ENCODE peak calls at places on chromosome 15, in seven cellular contexts. One of them, this sample, is unnamed.

GRCh38 chr15:66707310-66708160 is 5.5 kb downstream of the SMAD6 start:
- DNase-seq in choroid plexus epithelial cell: peak
- DNase-seq in cardiac muscle cell: peak
- DNase-seq in fibroblast of lung: peak
- DNase-seq in Karpas-422: no peak
- DNase-seq in breast epithelium: no peak
- DNase-seq in A549: peak
- DNase-seq in this sample: no peak

GRCh38 chr15:62107561-62108110 is 40.9 kb downstream of the C2CD4A start:
- DNase-seq in choroid plexus epithelial cell: peak
- DNase-seq in cardiac muscle cell: no peak
- DNase-seq in fibroblast of lung: peak
- DNase-seq in Karpas-422: no peak
- DNase-seq in breast epithelium: no peak
- DNase-seq in A549: peak
- DNase-seq in this sample: peak

GRCh38 chr15:39579487-39580116 is 1.3 kb upstream of the THBS1 start:
- DNase-seq in choroid plexus epithelial cell: peak
- DNase-seq in cardiac muscle cell: peak
- DNase-seq in fibroblast of lung: peak
- DNase-seq in Karpas-422: no peak
- DNase-seq in breast epithelium: peak
- DNase-seq in A549: peak
- DNase-seq in this sample: peak

GRCh38 chr15:80697316-80697715 is 2.2 kb downstream of the ABHD17C start:
- DNase-seq in choroid plexus epithelial cell: no peak
- DNase-seq in cardiac muscle cell: no peak
- DNase-seq in fibroblast of lung: no peak
- DNase-seq in Karpas-422: no peak
- DNase-seq in breast epithelium: no peak
- DNase-seq in A549: no peak
- DNase-seq in this sample: no peak

GRCh38 chr15:92807971-92808571 is 92.1 kb upstream of the CHD2 start:
- DNase-seq in choroid plexus epithelial cell: peak
- DNase-seq in cardiac muscle cell: no peak
- DNase-seq in fibroblast of lung: no peak
- DNase-seq in Karpas-422: peak
- DNase-seq in breast epithelium: no peak
- DNase-seq in A549: peak
- DNase-seq in this sample: peak

GRCh38 chr15:100335335-100335999 is 6.3 kb downstream of the ADAMTS17 start:
- DNase-seq in choroid plexus epithelial cell: no peak
- DNase-seq in cardiac muscle cell: no peak
- DNase-seq in fibroblast of lung: no peak
- DNase-seq in Karpas-422: no peak
- DNase-seq in breast epithelium: no peak
- DNase-seq in A549: no peak
- DNase-seq in this sample: no peak

GRCh38 chr15:83178869-83179325 is 28.7 kb downstream of the HDGFL3 start:
- DNase-seq in choroid plexus epithelial cell: no peak
- DNase-seq in cardiac muscle cell: peak
- DNase-seq in fibroblast of lung: no peak
- DNase-seq in Karpas-422: no peak
- DNase-seq in breast epithelium: no peak
- DNase-seq in A549: no peak
- DNase-seq in this sample: no peak

GRCh38 chr15:78315686-78316085 is 16.3 kb upstream of the SKIC8 start:
- DNase-seq in choroid plexus epithelial cell: peak
- DNase-seq in cardiac muscle cell: peak
- DNase-seq in fibroblast of lung: no peak
- DNase-seq in Karpas-422: peak
- DNase-seq in breast epithelium: no peak
- DNase-seq in A549: peak
- DNase-seq in this sample: no peak

GRCh38 chr15:67000896-67001295 is 64.5 kb upstream of the SMAD3 start:
- DNase-seq in choroid plexus epithelial cell: no peak
- DNase-seq in cardiac muscle cell: no peak
- DNase-seq in fibroblast of lung: no peak
- DNase-seq in Karpas-422: no peak
- DNase-seq in breast epithelium: no peak
- DNase-seq in A549: no peak
- DNase-seq in this sample: no peak

GRCh38 chr15:60760646-60761504 is 281.9 kb upstream of the ICE2 start:
- DNase-seq in choroid plexus epithelial cell: peak
- DNase-seq in cardiac muscle cell: no peak
- DNase-seq in fibroblast of lung: peak
- DNase-seq in Karpas-422: no peak
- DNase-seq in breast epithelium: no peak
- DNase-seq in A549: no peak
- DNase-seq in this sample: peak

GRCh38 chr15:51121631-51122225 is 27.0 kb upstream of the TNFAIP8L3 start:
- DNase-seq in choroid plexus epithelial cell: no peak
- DNase-seq in cardiac muscle cell: no peak
- DNase-seq in fibroblast of lung: peak
- DNase-seq in Karpas-422: no peak
- DNase-seq in breast epithelium: no peak
- DNase-seq in A549: no peak
- DNase-seq in this sample: no peak

GRCh38 chr15:44427756-44428724 is 611 bp downstream of the CTDSPL2 start:
- DNase-seq in choroid plexus epithelial cell: peak
- DNase-seq in cardiac muscle cell: peak
- DNase-seq in fibroblast of lung: peak
- DNase-seq in Karpas-422: peak
- DNase-seq in breast epithelium: no peak
- DNase-seq in A549: peak
- DNase-seq in this sample: peak

GRCh38 chr15:42730536-42730935 is 6.4 kb downstream of the CDAN1 start:
- DNase-seq in choroid plexus epithelial cell: no peak
- DNase-seq in cardiac muscle cell: no peak
- DNase-seq in fibroblast of lung: no peak
- DNase-seq in Karpas-422: no peak
- DNase-seq in breast epithelium: no peak
- DNase-seq in A549: no peak
- DNase-seq in this sample: no peak

GRCh38 chr15:48373855-48374421 is 42.7 kb downstream of the DUT start:
- DNase-seq in choroid plexus epithelial cell: peak
- DNase-seq in cardiac muscle cell: no peak
- DNase-seq in fibroblast of lung: peak
- DNase-seq in Karpas-422: no peak
- DNase-seq in breast epithelium: no peak
- DNase-seq in A549: peak
- DNase-seq in this sample: peak

GRCh38 chr15:25171111-25171811 is 216.5 kb downstream of the SNRPN start:
- DNase-seq in choroid plexus epithelial cell: no peak
- DNase-seq in cardiac muscle cell: no peak
- DNase-seq in fibroblast of lung: no peak
- DNase-seq in Karpas-422: no peak
- DNase-seq in breast epithelium: peak
- DNase-seq in A549: no peak
- DNase-seq in this sample: no peak

GRCh38 chr15:80268101-80268500 is 16.1 kb upstream of the CTXND1 start:
- DNase-seq in choroid plexus epithelial cell: no peak
- DNase-seq in cardiac muscle cell: no peak
- DNase-seq in fibroblast of lung: no peak
- DNase-seq in Karpas-422: no peak
- DNase-seq in breast epithelium: no peak
- DNase-seq in A549: no peak
- DNase-seq in this sample: no peak

GRCh38 chr15:76987276-76987675 is 7.7 kb upstream of the PSTPIP1 start:
- DNase-seq in choroid plexus epithelial cell: no peak
- DNase-seq in cardiac muscle cell: no peak
- DNase-seq in fibroblast of lung: no peak
- DNase-seq in Karpas-422: no peak
- DNase-seq in breast epithelium: no peak
- DNase-seq in A549: no peak
- DNase-seq in this sample: no peak

GRCh38 chr15:74893627-74894026 is 3.8 kb downstream of the MPI start:
- DNase-seq in choroid plexus epithelial cell: no peak
- DNase-seq in cardiac muscle cell: no peak
- DNase-seq in fibroblast of lung: no peak
- DNase-seq in Karpas-422: no peak
- DNase-seq in breast epithelium: no peak
- DNase-seq in A549: no peak
- DNase-seq in this sample: no peak
- H3K4me3 ChIP-seq in choroid plexus epithelial cell: no peak
- H3K4me3 ChIP-seq in cardiac muscle cell: no peak
- H3K4me3 ChIP-seq in fibroblast of lung: no peak
- H3K4me3 ChIP-seq in Karpas-422: no peak
- H3K4me3 ChIP-seq in breast epithelium: no peak
- H3K4me3 ChIP-seq in A549: no peak
- H3K4me3 ChIP-seq in this sample: no peak

GRCh38 chr15:85330941-85331588 is 49.3 kb upstream of the AKAP13 start:
- DNase-seq in choroid plexus epithelial cell: peak
- DNase-seq in cardiac muscle cell: peak
- DNase-seq in fibroblast of lung: peak
- DNase-seq in Karpas-422: peak
- DNase-seq in breast epithelium: peak
- DNase-seq in A549: peak
- DNase-seq in this sample: peak
- H3K4me3 ChIP-seq in choroid plexus epithelial cell: no peak
- H3K4me3 ChIP-seq in cardiac muscle cell: no peak
- H3K4me3 ChIP-seq in fibroblast of lung: no peak
- H3K4me3 ChIP-seq in Karpas-422: peak
- H3K4me3 ChIP-seq in breast epithelium: no peak
- H3K4me3 ChIP-seq in A549: peak
- H3K4me3 ChIP-seq in this sample: no peak

GRCh38 chr15:52653451-52653964 is 25.7 kb downstream of the ATOSA start:
- DNase-seq in choroid plexus epithelial cell: peak
- DNase-seq in cardiac muscle cell: peak
- DNase-seq in fibroblast of lung: peak
- DNase-seq in Karpas-422: no peak
- DNase-seq in breast epithelium: no peak
- DNase-seq in A549: peak
- DNase-seq in this sample: peak

GRCh38 chr15:52652984-52653383 is 26.2 kb downstream of the ATOSA start:
- DNase-seq in choroid plexus epithelial cell: peak
- DNase-seq in cardiac muscle cell: peak
- DNase-seq in fibroblast of lung: peak
- DNase-seq in Karpas-422: no peak
- DNase-seq in breast epithelium: no peak
- DNase-seq in A549: peak
- DNase-seq in this sample: peak

GRCh38 chr15:52651868-52652267 is 27.3 kb downstream of the ATOSA start:
- DNase-seq in choroid plexus epithelial cell: peak
- DNase-seq in cardiac muscle cell: peak
- DNase-seq in fibroblast of lung: peak
- DNase-seq in Karpas-422: peak
- DNase-seq in breast epithelium: no peak
- DNase-seq in A549: peak
- DNase-seq in this sample: peak

GRCh38 chr15:52651114-52651513 is 28.1 kb downstream of the ATOSA start:
- DNase-seq in choroid plexus epithelial cell: no peak
- DNase-seq in cardiac muscle cell: no peak
- DNase-seq in fibroblast of lung: no peak
- DNase-seq in Karpas-422: no peak
- DNase-seq in breast epithelium: no peak
- DNase-seq in A549: no peak
- DNase-seq in this sample: no peak

DNA sequence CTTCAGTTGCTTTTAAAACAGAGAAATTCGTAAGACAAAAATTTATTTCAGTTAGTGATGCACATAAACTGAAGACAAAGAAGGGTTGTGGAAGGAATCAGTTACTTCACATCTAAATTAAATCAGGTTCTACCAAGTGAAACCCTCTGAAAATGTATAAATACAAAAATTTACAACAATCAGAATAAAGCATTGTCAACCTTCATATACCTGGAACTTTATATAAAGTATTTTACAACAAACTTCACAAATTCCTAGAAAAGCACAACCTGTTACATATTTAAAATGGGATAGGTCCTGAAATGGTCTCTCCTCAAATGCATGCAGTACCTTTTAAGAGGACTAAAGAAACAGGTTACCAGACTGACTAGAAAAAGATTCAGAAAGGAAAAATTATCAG is 26.9 kb downstream of the ATOSA start:
- DNase-seq in choroid plexus epithelial cell: no peak
- DNase-seq in cardiac muscle cell: no peak
- DNase-seq in fibroblast of lung: no peak
- DNase-seq in Karpas-422: no peak
- DNase-seq in breast epithelium: no peak
- DNase-seq in A549: no peak
- DNase-seq in this sample: no peak
- H3K4me3 ChIP-seq in choroid plexus epithelial cell: no peak
- H3K4me3 ChIP-seq in cardiac muscle cell: no peak
- H3K4me3 ChIP-seq in fibroblast of lung: peak
- H3K4me3 ChIP-seq in Karpas-422: peak
- H3K4me3 ChIP-seq in breast epithelium: no peak
- H3K4me3 ChIP-seq in A549: peak
- H3K4me3 ChIP-seq in this sample: no peak

DNA sequence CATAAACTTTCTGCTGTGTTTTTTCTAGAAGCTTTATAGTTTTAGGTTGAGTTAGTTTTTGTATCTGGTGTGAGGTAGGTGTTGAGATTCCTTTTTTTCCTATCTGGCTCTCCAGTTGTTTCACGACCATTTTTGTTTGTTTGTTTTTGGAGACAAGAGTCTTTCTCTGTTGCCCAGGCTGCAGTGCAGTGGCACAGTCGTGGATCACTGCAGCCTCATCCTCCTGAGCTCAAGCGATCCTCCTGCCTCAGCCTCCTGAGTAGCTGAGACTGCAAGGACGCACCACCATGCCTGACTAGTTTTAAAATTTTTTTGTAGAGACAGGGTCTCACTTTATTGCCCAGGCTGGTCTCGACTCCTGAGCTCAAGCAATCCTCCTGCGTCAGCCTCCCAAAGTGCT is 20.6 kb downstream of the RNF111 start:
- DNase-seq in choroid plexus epithelial cell: no peak
- DNase-seq in cardiac muscle cell: no peak
- DNase-seq in fibroblast of lung: no peak
- DNase-seq in Karpas-422: no peak
- DNase-seq in breast epithelium: no peak
- DNase-seq in A549: no peak
- DNase-seq in this sample: no peak
- H3K4me3 ChIP-seq in choroid plexus epithelial cell: no peak
- H3K4me3 ChIP-seq in cardiac muscle cell: no peak
- H3K4me3 ChIP-seq in fibroblast of lung: no peak
- H3K4me3 ChIP-seq in Karpas-422: no peak
- H3K4me3 ChIP-seq in breast epithelium: no peak
- H3K4me3 ChIP-seq in A549: no peak
- H3K4me3 ChIP-seq in this sample: no peak

This sample was measured in bronchial epithelial cell.